ENCODE peak calls at places on chromosome 14, in ten cellular contexts. G is H9; O is mammary epithelial cell; J is A549; D is lower lobe of right lung; R is BJ; E is CD8-positive, alpha-beta T cell; U is glutamatergic neuron; T is K562; X is HCT116. Q is an unnamed sample.

GRCh38 chr14:34562776-34563150 is 23.3 kb upstream of the EAPP start:
- DNase-seq in E (no peak), O (no peak), X (no peak), U (no peak), D (peak), J (no peak), G (no peak), R (no peak), T (no peak), Q (no peak)

GRCh38 chr14:73620268-73620667 is 8.0 kb downstream of the ACOT6 start:
- DNase-seq in D (peak), T (no peak), J (no peak), U (no peak), R (no peak), O (no peak), X (no peak), E (no peak), G (no peak), Q (no peak)

GRCh38 chr14:39827901-39828655 is 395.8 kb upstream of the FBXO33 start:
- DNase-seq in U (no peak), D (no peak), O (no peak), J (no peak), E (no peak), X (no peak), G (no peak), T (no peak), R (no peak), Q (peak)

GRCh38 chr14:93898081-93898611 is 29.0 kb upstream of the FAM181A start:
- DNase-seq in J (no peak), O (no peak), R (no peak), G (no peak), D (no peak), E (no peak), U (no peak), X (no peak), T (no peak), Q (no peak)

GRCh38 chr14:105847400-105847799 is 321.0 kb downstream of the TMEM121 start:
- DNase-seq in R (no peak), J (no peak), O (no peak), D (peak), T (no peak), E (no peak), X (no peak), G (no peak), U (no peak), Q (no peak)

GRCh38 chr14:57492859-57493258 is 798 bp downstream of the CCDC198 start:
- DNase-seq in J (no peak), E (no peak), T (no peak), U (no peak), D (no peak), O (peak), R (peak), G (no peak), X (no peak), Q (no peak)

GRCh38 chr14:74936151-74936550 is 13.1 kb upstream of the RPS6KL1 start:
- DNase-seq in O (no peak), J (no peak), U (no peak), E (no peak), D (no peak), T (no peak), R (no peak), X (no peak), G (no peak), Q (no peak)

GRCh38 chr14:95273041-95273978 is 46.4 kb downstream of the CLMN start:
- DNase-seq in U (no peak), X (no peak), T (no peak), O (no peak), J (no peak), D (no peak), G (no peak), R (no peak), E (no peak), Q (no peak)

GRCh38 chr14:64730681-64731080 is 26.5 kb downstream of the PLEKHG3 start:
- DNase-seq in U (no peak), O (no peak), R (no peak), D (no peak), J (no peak), T (no peak), G (no peak), E (no peak), X (no peak), Q (no peak)

GRCh38 chr14:63875311-63875710 is 22.5 kb downstream of the SYNE2 start:
- DNase-seq in U (no peak), G (no peak), J (no peak), D (no peak), E (no peak), R (no peak), T (no peak), X (no peak), O (peak), Q (no peak)

GRCh38 chr14:22715186-22715812 is 51.2 kb upstream of the OXA1L start:
- DNase-seq in E (no peak), D (no peak), U (no peak), O (no peak), T (peak), R (no peak), X (no peak), J (no peak), G (no peak), Q (no peak)

GRCh38 chr14:87030182-87030581 is 962.8 kb downstream of the GALC start:
- DNase-seq in E (no peak), X (no peak), O (peak), T (no peak), U (no peak), J (no peak), D (no peak), G (no peak), R (no peak), Q (no peak)

GRCh38 chr14:103905861-103906456 is 22.3 kb upstream of the TDRD9 start:
- DNase-seq in X (no peak), U (peak), O (no peak), E (peak), D (peak), G (peak), R (no peak), T (no peak), J (no peak), Q (no peak)
- TF ChIP-seq CTCF in X (no peak), U (peak), O (no peak), E (peak), D (no peak), G (peak), R (no peak), T (peak), J (no peak), Q (peak)

GRCh38 chr14:85195872-85196477 is 334.0 kb upstream of the FLRT2 start:
- DNase-seq in E (no peak), J (peak), O (no peak), R (no peak), U (no peak), D (no peak), G (no peak), X (no peak), T (no peak), Q (no peak)
- TF ChIP-seq CTCF in E (no peak), J (peak), O (peak), R (peak), U (peak), D (peak), G (peak), X (no peak), T (no peak), Q (no peak)

DNA sequence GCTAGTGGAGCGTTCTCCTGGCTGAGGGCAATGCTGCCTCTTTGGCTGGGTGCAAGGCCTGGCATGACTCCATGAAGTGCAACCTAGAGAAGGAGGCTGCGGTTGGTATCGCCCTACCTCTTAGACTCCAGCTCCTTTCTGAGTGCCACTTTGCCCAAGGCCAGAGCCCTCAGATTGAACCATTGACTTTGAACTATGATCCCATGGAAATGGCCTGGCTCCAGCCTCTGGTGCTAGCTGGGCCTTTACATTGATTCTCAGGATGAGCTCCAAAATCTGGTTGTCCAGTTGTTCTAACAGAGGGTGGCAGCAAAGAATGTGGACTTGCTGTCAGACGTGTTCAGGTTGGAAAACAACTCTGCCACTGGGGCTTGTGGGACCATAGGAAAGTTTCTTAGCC is 16.1 kb upstream of the SMOC1 start:
- DNase-seq in R (no peak), D (no peak), U (no peak), X (no peak), T (no peak), E (no peak), J (no peak), O (peak), G (no peak), Q (no peak)
- TF ChIP-seq CTCF in R (no peak), D (no peak), U (no peak), X (no peak), T (no peak), E (no peak), J (no peak), O (no peak), G (no peak), Q (no peak)

DNA sequence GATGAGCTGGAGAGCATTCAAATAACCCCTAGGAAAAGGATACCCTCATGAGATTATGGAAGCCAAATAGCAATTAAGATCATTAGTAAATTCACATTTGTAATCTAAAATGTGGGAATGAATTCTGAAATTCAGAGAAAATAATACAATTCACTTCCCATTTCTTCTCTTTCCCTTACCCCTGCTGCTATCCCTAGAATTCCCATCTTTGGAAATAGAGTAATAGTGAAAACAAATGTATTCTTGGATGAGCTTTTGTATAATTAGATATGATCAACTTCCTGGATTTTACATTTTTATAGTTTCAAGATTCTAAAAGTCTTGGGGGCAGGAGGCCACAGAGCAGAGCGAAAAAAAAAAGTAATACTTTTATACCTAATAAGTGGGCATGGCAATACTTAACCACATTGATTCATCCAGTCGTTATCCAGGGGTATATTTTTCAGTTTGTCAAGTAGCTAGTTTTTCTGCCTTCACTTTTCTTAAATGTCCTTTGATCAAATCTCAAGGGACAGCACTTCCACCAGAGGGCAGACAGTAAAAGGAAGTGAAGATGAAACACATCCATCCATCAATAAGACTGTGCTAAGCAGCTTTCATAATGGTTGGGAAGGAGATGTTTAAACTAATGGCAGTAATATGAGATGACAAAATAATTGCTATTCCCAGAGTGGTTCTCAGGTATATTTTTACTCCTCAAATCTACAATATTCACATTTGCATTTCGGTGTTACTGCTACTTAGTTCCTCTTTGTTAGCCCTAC is 401.3 kb downstream of the DIO2 start:
- DNase-seq in D (no peak), O (no peak), J (peak), R (no peak), U (no peak), E (no peak), T (no peak), G (no peak), X (no peak), Q (no peak)
- TF ChIP-seq CTCF in D (no peak), O (no peak), J (peak), R (peak), U (no peak), E (no peak), T (no peak), G (peak), X (no peak), Q (no peak)

DNA sequence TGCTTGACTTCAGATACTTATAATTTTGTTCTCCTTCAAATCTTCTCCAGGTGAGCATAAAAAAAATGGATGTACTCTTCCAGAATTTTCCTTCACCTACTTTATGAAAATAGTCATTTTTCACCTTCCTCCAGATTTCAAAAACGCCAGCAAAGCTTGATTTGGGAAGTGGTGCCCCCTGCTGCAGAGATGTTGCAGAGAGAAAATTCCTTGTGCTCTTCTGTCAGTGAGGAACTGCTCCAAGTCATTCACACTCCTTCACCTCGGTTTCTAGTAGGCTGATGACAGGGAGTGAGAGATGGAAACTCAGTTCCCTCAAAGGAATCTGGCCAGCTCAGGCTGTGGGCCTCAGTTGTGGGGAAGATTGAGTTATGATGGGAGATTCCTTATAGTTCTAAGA is 24.2 kb upstream of the RNASE3 start:
- DNase-seq in G (peak), J (no peak), R (no peak), E (no peak), X (peak), T (no peak), O (peak), U (peak), D (no peak), Q (no peak)
- TF ChIP-seq CTCF in G (peak), J (peak), R (peak), E (no peak), X (peak), T (peak), O (peak), U (peak), D (peak), Q (no peak)

DNA sequence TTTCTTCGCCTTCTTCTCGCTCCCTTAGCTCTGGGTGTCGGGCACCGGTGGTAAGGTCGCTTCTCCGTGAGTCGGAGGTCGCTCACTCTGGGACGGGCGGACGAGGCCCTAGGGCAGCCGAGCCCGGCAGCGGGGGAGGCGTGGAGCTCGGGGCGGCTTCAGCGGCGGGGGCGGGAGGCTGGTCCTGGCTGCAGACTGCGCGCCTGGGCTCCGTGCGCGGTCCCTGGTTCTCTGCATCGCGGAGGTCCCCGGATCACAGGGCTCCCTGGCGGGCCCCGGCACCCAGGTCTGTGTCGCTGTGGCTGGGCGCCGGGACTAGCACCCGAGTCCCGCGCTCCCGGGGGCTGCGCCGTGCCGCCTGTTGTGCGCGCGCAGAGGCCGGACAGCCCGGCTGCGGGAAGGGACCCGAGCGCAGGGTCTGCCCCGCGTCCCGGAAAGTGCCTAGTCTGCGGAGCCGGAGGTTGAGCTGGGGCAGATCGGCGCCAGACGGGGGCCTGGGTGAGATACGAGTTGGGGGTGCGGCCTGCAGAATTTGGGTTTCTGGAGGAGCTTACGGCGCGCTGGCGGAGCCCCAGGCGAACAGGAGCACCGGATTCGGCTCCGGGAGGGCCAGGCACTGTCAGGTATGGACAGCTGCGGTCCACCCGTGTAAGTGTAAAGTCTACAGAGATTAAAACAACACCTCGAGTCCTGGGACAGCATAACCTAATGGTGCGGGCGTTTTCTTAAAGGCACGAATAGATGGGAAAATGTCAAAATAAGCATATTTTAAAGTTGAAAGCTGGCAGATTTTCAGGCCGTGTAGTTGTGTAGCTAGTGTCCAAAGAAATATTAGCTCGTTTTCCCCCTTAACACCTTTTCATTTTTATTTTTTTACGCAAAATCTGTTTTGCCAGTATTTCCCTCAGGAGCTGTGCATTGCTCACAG is 722 bp downstream of the FRMD6 start:
- DNase-seq in O (no peak), R (no peak), E (no peak), T (peak), U (peak), J (peak), G (peak), X (no peak), D (peak), Q (no peak)
- TF ChIP-seq CTCF in O (no peak), R (no peak), E (peak), T (peak), U (peak), J (no peak), G (no peak), X (no peak), D (no peak), Q (no peak)

GRCh38 chr14:101843665-101844064 is 82.2 kb downstream of the PPP2R5C start:
- DNase-seq in J (no peak), R (no peak), X (no peak), T (no peak), G (no peak), O (no peak), E (peak), U (no peak), D (no peak), Q (peak)
- TF ChIP-seq CTCF in J (peak), R (peak), X (peak), T (peak), G (peak), O (peak), E (peak), U (peak), D (peak), Q (peak)

DNA sequence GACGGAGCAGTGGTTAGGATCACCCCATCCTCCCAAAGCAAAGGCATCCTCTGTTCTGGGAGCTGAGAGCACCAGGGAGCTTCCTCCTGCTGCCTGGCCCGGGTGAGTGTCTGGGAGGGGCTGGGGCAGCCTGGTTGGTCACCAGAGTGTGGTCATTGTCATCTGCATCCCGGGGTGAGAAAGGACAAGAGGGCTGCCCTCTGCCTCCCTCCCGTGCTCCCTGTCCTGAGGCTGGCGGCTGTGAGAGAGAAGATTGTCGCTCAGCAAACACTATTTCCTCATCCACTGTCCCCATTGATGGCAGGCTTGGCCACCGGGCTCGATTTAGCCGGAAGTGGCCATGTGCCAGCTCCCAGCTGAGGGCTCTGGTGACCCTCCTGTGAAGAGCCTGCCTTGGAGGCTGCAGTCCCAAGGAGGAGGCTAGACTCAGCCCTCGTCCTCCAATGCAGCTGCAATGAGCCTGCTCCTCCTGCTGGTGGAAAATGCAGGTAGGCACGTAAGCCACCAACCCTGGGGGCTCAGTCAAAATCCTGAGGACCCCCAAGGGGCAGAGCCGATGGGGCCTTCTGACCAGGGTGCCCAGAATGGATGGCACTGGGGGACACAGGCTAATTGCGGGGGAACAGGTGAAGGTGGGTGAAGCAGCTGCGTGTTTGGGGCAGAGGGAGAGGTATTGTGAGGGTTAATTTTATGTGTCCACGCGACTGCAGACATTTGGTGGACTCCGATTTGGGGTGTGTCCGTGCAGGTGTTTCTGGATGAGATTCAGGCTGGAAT is 155.7 kb downstream of the KIF26A start:
- DNase-seq in O (no peak), R (no peak), U (peak), D (peak), E (no peak), T (no peak), G (peak), J (peak), X (no peak), Q (no peak)
- TF ChIP-seq CTCF in O (no peak), R (no peak), U (peak), D (peak), E (no peak), T (peak), G (peak), J (peak), X (peak), Q (no peak)

Q was measured in GM20000.